ENCODE peak calls at places on chromosomes 3 and 15, in six cellular contexts. I, Y, D, Z, B and T are unnamed samples.

GRCh38 chr3:114092151-114093000 is 35.8 kb downstream of the QTRT2 start:
- DNase-seq in I (no peak), Y (no peak), D (no peak), Z (no peak), B (no peak), T (peak)

GRCh38 chr15:34132881-34133280 is 31.0 kb downstream of the PGBD4 start:
- DNase-seq in I (no peak), Y (no peak), D (no peak), Z (no peak), B (no peak), T (no peak)

GRCh38 chr3:12980596-12981290 is 92.5 kb downstream of the IQSEC1 start:
- DNase-seq in I (no peak), Y (no peak), D (no peak), Z (no peak), B (no peak), T (no peak)

GRCh38 chr15:29994284-29994683 is 88.5 kb upstream of the GOLGA8J start:
- DNase-seq in I (no peak), Y (no peak), D (no peak), Z (no peak), B (no peak), T (no peak)

GRCh38 chr3:145013931-145014330 is 1042.3 kb downstream of the DIPK2A start:
- DNase-seq in I (no peak), Y (no peak), D (no peak), Z (no peak), B (no peak), T (no peak)

GRCh38 chr3:38707730-38708129 is 58.2 kb upstream of the SCN5A start:
- DNase-seq in I (no peak), Y (no peak), D (no peak), Z (no peak), B (no peak), T (no peak)

GRCh38 chr3:15305366-15305844 is 27.0 kb downstream of the SH3BP5 start:
- DNase-seq in I (no peak), Y (no peak), D (no peak), Z (no peak), B (no peak), T (no peak)

GRCh38 chr15:68653031-68653635 is 74.3 kb downstream of the CORO2B start:
- DNase-seq in I (no peak), Y (no peak), D (no peak), Z (no peak), B (no peak), T (no peak)

GRCh38 chr15:25175789-25176615 is 221.2 kb downstream of the SNRPN start:
- DNase-seq in I (no peak), Y (peak), D (no peak), Z (no peak), B (no peak), T (no peak)

GRCh38 chr3:128282392-128283196 is 129.3 kb downstream of the EEFSEC start:
- DNase-seq in I (no peak), Y (no peak), D (no peak), Z (peak), B (no peak), T (peak)

GRCh38 chr15:67820147-67820991 is 4.9 kb upstream of the SKOR1 start:
- DNase-seq in I (no peak), Y (no peak), D (no peak), Z (no peak), B (no peak), T (peak)

GRCh38 chr3:183114374-183114773 is 15.1 kb upstream of the MCCC1 start:
- DNase-seq in I (peak), Y (no peak), D (no peak), Z (no peak), B (no peak), T (no peak)

GRCh38 chr3:9398715-9399708 is 1.6 kb downstream of the SETD5 start:
- DNase-seq in I (no peak), Y (no peak), D (no peak), Z (no peak), B (no peak), T (no peak)

GRCh38 chr15:64163662-64164362 is 990 bp upstream of the PPIB start:
- DNase-seq in I (no peak), Y (no peak), D (no peak), Z (no peak), B (no peak), T (no peak)

GRCh38 chr3:81823882-81824395 is 62.5 kb upstream of the GBE1 start:
- DNase-seq in I (peak), Y (no peak), D (no peak), Z (no peak), B (no peak), T (no peak)

GRCh38 chr3:31184257-31185003 is 290.0 kb upstream of the GADL1 start:
- DNase-seq in I (no peak), Y (no peak), D (no peak), Z (no peak), B (no peak), T (no peak)

GRCh38 chr15:25287823-25288222 is 151.0 kb downstream of the UBE3A start:
- DNase-seq in I (no peak), Y (no peak), D (no peak), Z (no peak), B (no peak), T (no peak)

GRCh38 chr3:119187266-119187665 is 13.9 kb downstream of the UPK1B start:
- DNase-seq in I (no peak), Y (no peak), D (no peak), Z (no peak), B (no peak), T (no peak)

GRCh38 chr3:65376426-65376825 is 662.3 kb downstream of the MAGI1 start:
- DNase-seq in I (no peak), Y (no peak), D (no peak), Z (no peak), B (no peak), T (no peak)

GRCh38 chr3:50632450-50632849 is 15.5 kb downstream of the MAPKAPK3 start:
- DNase-seq in I (no peak), Y (no peak), D (no peak), Z (peak), B (no peak), T (no peak)

GRCh38 chr15:28876131-28876844 is 9.5 kb upstream of the APBA2 start:
- DNase-seq in I (no peak), Y (no peak), D (no peak), Z (no peak), B (peak), T (no peak)